ENCODE peak calls at places on chromosomes 12 and 14, in seven cellular contexts. E, M, S, T, O, X and H are unnamed samples.

GRCh38 chr14:78790262-78790661 is 620.1 kb downstream of the NRXN3 start:
- DNase-seq in T (no peak), M (peak; percentile 55), O (no peak), S (no peak), E (no peak), X (no peak), H (no peak)

GRCh38 chr12:48882325-48882687 is 16.6 kb upstream of the RND1 start:
- DNase-seq in E (no peak), T (no peak), O (peak; percentile 65), X (no peak), S (no peak), M (peak; percentile 74), H (peak; percentile 68)

GRCh38 chr12:100234166-100234565 is 32.7 kb downstream of the DEPDC4 start:
- DNase-seq in E (peak; percentile 34), O (peak; percentile 48), T (no peak), X (no peak), S (peak; percentile 40), M (peak; percentile 65), H (no peak)

GRCh38 chr12:114949081-114949480 is 265.1 kb upstream of the TBX3 start:
- DNase-seq in X (no peak), M (no peak), O (no peak), E (no peak), S (no peak), T (no peak), H (no peak)

GRCh38 chr12:1552978-1553471 is 41.4 kb downstream of the FBXL14 start:
- DNase-seq in T (no peak), O (no peak), E (no peak), M (no peak), X (no peak), S (peak; percentile 66), H (no peak)

GRCh38 chr12:53725824-53726223 is 1.4 kb downstream of the CALCOCO1 start:
- DNase-seq in S (no peak), O (peak; percentile 19), X (no peak), M (no peak), E (no peak), T (no peak), H (no peak)

GRCh38 chr14:61107148-61107641 is 126.2 kb downstream of the SLC38A6 start:
- DNase-seq in X (no peak), T (peak; percentile 77), M (no peak), E (no peak), S (no peak), O (peak; percentile 72), H (no peak)

GRCh38 chr12:111174283-111175108 is 194.4 kb downstream of the PHETA1 start:
- DNase-seq in O (peak; percentile 17), S (no peak), T (no peak), X (no peak), E (no peak), M (peak; percentile 52), H (no peak)

GRCh38 chr14:63857467-63858030 is 4.7 kb downstream of the SYNE2 start:
- DNase-seq in M (no peak), X (no peak), T (no peak), S (no peak), O (no peak), E (peak; percentile 80), H (no peak)

GRCh38 chr12:92339198-92339821 is 193.7 kb upstream of the BTG1 start:
- DNase-seq in S (no peak), X (no peak), E (no peak), O (no peak), M (no peak), T (no peak), H (no peak)
- H3K27ac ChIP-seq in S (no peak overlapping the region), X (no peak overlapping the region), E (no peak overlapping the region), O (no peak overlapping the region), M (no peak overlapping the region), T (no peak overlapping the region), H (no peak overlapping the region)

DNA sequence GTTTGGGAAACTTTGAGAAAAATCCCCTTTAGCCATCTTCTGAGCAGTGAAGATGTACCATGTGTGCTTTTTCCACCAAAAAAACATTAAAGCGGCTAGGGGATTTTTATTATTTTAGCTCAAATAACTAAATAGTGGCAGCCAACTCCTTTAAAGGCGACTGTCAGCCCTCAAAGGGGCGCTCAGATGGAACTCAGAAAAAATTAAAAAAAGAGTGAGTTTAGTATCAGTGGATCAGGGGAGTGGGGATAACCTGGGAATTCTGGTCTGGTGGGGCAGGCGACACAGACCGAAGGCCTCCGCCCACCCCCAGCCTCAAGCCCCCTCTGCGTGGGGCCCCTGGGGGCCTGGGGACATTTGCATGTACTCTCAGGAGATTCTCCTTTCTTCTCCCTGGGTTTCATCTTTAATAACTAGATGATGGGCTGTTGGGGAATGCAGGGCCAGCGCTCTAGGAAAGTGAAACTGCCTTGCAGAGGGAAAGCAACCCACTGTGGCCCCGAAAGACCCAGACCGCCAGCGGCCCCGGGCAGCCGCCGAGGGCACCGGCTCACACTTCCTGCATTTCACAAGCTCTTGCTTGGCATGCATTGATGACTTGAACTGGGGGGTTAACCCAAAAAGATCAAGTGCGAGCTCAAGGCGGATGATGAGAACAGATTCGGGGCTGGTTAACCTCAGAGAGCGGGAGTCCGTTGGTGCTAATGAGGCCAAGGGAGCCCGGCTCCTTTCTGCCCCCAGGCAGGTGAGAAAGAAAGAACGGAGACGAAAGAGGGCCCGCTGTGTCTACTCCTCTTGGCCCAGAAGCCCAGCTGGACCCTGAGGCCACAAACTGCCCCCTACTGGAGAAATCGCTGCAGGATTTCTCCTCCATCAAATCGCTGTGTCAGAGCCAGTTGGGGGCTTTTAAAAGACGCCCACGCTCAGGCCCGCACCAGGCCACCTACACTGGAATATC is 7.3 kb upstream of the BATF start:
- DNase-seq in O (peak; percentile 31), M (peak; percentile 43), X (peak; percentile 75), E (peak; percentile 12), S (peak; percentile 41), T (peak; percentile 29), H (no peak)
- H3K4me3 ChIP-seq in O (no peak overlapping the region), M (no peak overlapping the region), X (peak overlapping the region; percentile 20), E (peak overlapping the region; percentile 10), S (peak overlapping the region; percentile 40), T (peak overlapping the region; percentile 5), H (peak overlapping the region; percentile 59)

DNA sequence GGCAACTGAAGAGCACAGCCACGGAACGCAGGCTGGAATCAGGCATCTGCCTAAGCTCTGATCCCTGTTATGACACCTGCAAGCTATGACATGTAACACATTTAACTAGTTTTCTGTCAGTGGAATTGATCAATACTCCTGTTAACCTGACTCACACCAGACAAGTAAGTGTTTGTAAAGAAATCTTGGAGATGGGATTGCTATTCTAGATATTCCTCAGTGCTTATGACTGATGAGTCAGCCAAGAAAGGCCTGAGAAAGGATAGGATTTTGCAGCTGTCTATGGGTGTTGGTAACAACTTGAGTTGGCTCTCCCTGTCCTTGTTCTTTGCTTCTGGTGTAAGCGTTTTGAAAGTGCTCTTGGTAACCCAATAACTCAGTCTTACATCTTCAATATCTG is 110.5 kb downstream of the GPR135 start:
- DNase-seq in O (peak; percentile 51), T (no peak), E (peak; percentile 97), M (no peak), X (no peak), S (peak; percentile 75), H (no peak)
- H3K27ac ChIP-seq in O (peak overlapping the region; percentile 62), T (no peak overlapping the region), E (peak overlapping the region; percentile 93), M (no peak overlapping the region), X (no peak overlapping the region), S (no peak overlapping the region), H (no peak overlapping the region)

DNA sequence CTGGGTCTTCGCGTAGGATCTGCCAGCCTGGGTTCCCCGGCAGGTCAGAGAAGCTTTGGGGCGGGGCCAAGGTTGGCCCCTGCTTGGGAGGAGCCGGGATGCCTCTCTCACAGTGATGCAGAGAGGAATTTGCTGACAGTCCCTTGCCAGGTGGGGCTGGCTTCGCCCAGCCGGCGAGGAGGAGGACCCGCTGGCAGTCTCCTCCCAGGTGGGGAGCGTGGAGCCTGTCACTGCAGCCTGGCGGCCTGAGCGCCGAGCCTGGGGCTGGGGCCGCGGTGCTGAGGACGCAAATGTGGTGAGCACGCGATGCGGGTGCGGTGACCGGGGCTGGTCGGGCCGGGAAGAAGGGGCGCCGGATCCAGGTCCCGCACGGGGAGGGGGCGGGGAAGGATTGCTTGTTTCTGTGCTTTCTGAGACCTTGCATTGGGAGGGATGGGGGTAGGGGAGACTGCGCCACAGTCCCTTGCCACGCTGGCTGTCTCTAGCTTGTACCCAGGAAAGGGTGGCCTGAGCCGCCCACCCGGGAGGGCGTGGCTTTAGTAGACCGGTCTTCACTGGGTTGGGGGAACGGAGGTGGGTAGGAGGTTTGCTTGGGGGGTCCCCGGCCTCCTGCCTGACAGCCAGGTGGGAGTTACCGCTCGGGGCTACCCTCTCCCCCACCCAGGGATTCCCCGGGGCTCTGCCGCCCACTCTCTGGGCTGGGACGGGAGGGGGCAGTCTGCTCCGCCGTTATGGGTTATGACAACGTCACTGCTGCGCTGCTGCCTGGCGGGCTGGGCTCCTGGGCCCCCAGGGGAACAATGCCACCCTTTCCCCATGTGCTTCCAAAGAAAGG is at the start of gene TMEM63C:
- DNase-seq in O (peak; percentile 15), M (peak; percentile 98), X (peak; percentile 53), T (no peak), E (peak; percentile 83), S (no peak), H (no peak)
- H3K4me3 ChIP-seq in O (peak within 1 kb of the TSS; percentile 37), M (peak within 1 kb of the TSS; percentile 67), X (peak within 1 kb of the TSS; percentile 53), T (peak within 1 kb of the TSS; percentile 46), E (peak within 1 kb of the TSS; percentile 61), S (no peak within 1 kb of the TSS), H (peak within 1 kb of the TSS; percentile 27)

GRCh38 chr12:50612882-50613281 is 108.1 kb downstream of the DIP2B start:
- DNase-seq in M (peak; percentile 59), X (no peak), S (no peak), O (no peak), T (no peak), E (no peak), H (no peak)
- H3K27ac ChIP-seq in M (peak overlapping the region; percentile 63), X (no peak overlapping the region), S (no peak overlapping the region), O (peak overlapping the region; percentile 87), T (no peak overlapping the region), E (peak overlapping the region; percentile 95), H (no peak overlapping the region)

DNA sequence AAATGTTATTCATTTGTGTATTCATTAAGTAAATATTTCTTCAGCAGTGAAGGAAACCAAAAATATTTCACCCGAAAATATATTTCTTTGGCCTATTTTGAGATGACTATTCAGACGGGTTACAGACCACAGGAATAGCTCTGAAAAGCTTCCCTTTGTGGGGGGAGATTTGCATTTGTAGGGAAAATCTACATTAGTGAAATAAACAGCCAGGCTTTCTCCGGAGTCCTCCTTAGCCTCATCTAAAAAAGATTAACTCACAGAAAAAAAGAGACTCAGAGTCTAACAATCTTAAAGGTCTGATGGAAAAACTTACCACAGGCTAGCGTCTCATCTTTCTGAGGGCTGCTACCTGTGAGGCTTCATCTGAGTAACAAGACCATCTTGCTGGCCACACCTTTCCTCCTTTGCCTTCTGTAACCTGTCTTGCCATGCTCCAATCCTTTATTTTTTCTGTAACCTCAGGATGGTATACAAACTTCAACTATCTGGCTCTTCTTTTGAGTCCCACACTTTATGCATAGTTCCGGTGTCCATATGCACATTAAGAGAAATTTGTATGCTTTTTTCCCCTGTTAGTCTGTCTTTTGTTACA is 100.7 kb downstream of the CNTN1 start:
- DNase-seq in M (no peak), E (no peak), T (no peak), O (no peak), X (no peak), S (no peak), H (no peak)
- H3K4me3 ChIP-seq in M (no peak overlapping the region), E (no peak overlapping the region), T (no peak overlapping the region), O (no peak overlapping the region), X (no peak overlapping the region), S (no peak overlapping the region), H (no peak overlapping the region)